ENCODE peak calls at places on chromosomes 12 and 14, in five cellular contexts. K is nephron progenitor cell, R is HFF-Myc, S is EH, J is endothelial cell of umbilical vein. P is an unnamed sample.

GRCh38 chr14:36625014-36625413 is 36.6 kb upstream of the PAX9 start:
- DNase-seq in K (no peak), R (no peak), S (no peak), J (no peak), P (no peak)

GRCh38 chr14:53793790-53794560 is 162.7 kb downstream of the BMP4 start:
- DNase-seq in K (no peak), R (no peak), S (no peak), J (peak), P (no peak)

GRCh38 chr12:66508025-66508424 is 170.9 kb downstream of the GRIP1 start:
- DNase-seq in K (no peak), R (no peak), S (no peak), J (no peak), P (no peak)

GRCh38 chr12:3046441-3047200 is 30.6 kb upstream of the TSPAN9 start:
- DNase-seq in K (no peak), R (no peak), S (peak), J (no peak), P (no peak)

GRCh38 chr14:61269321-61270083 is 11.6 kb downstream of the TMEM30B start:
- DNase-seq in K (peak), R (peak), S (peak), J (peak), P (peak)

GRCh38 chr12:89863332-89863938 is 154.8 kb upstream of the ATP2B1 start:
- DNase-seq in K (no peak), R (no peak), S (no peak), J (no peak), P (no peak)

GRCh38 chr14:26424537-26424936 is 173.3 kb downstream of the NOVA1 start:
- DNase-seq in K (no peak), R (no peak), S (no peak), J (no peak), P (no peak)

GRCh38 chr12:120928864-120929652 is 24.9 kb upstream of the SPPL3 start:
- DNase-seq in K (no peak), R (no peak), S (no peak), J (no peak), P (no peak)

GRCh38 chr14:105888151-105888550 is 361.8 kb downstream of the TMEM121 start:
- DNase-seq in K (no peak), R (no peak), S (no peak), J (no peak), P (no peak)

GRCh38 chr12:11746024-11746771 is 96.7 kb downstream of the ETV6 start:
- DNase-seq in K (no peak), R (no peak), S (peak), J (peak), P (no peak)

GRCh38 chr14:79949906-79950305 is 261.4 kb downstream of the DIO2 start:
- DNase-seq in K (no peak), R (no peak), S (peak), J (no peak), P (no peak)

GRCh38 chr12:51678086-51678724 is 87.2 kb downstream of the SCN8A start:
- DNase-seq in K (peak), R (no peak), S (peak), J (peak), P (peak)

GRCh38 chr14:104075530-104076151 is 9.9 kb upstream of the ASPG start:
- DNase-seq in K (no peak), R (no peak), S (no peak), J (no peak), P (no peak)